ENCODE peak calls at places on chromosomes 13 and 19, in ten cellular contexts. A is SJCRH30, O is RWPE2, J is lower lobe of right lung, X is keratinocyte, E is IMR-90, S is prostate gland, C is GM23248, T is adrenal gland, P is Panc1. M is an unnamed sample. For H3K36me3, the result is how much of the 10 kb centered on the place peaks cover.

GRCh38 chr19:1066748-1067340 is at the start of gene ARHGAP45:
- DNase-seq in P (no peak), T (no peak), S (no peak), C (peak), O (no peak), J (peak), E (no peak), A (no peak), X (no peak), M (peak)

GRCh38 chr19:40806385-40807146 is 7.6 kb downstream of the EGLN2 start:
- DNase-seq in T (peak), P (no peak), A (peak), J (peak), C (peak), X (peak), O (peak), S (peak), E (peak), M (peak)

GRCh38 chr19:40763963-40764362 is 11.4 kb upstream of the MIA start:
- DNase-seq in S (no peak), O (no peak), P (no peak), A (no peak), C (no peak), T (no peak), X (no peak), E (no peak), J (no peak), M (no peak)

GRCh38 chr19:54201980-54202379 is 1.3 kb downstream of the RPS9 start:
- DNase-seq in C (no peak), J (no peak), A (no peak), O (no peak), E (no peak), P (no peak), S (no peak), T (no peak), X (no peak), M (no peak)

GRCh38 chr13:104837756-104838155 is 1697.7 kb downstream of the EFNB2 start:
- DNase-seq in O (no peak), J (no peak), P (no peak), E (no peak), T (peak), A (no peak), X (no peak), C (no peak), S (no peak), M (no peak)

GRCh38 chr13:110265341-110265681 is 41.6 kb downstream of the COL4A1 start:
- DNase-seq in C (no peak), X (no peak), J (no peak), A (peak), S (no peak), P (no peak), O (no peak), E (no peak), T (no peak), M (no peak)

GRCh38 chr13:59269476-59269875 is 894.3 kb downstream of the DIAPH3 start:
- DNase-seq in E (peak), S (no peak), O (no peak), X (no peak), J (no peak), T (no peak), C (peak), P (no peak), A (peak), M (no peak)

GRCh38 chr13:51453959-51454703 is 1.3 kb upstream of the INTS6 start:
- DNase-seq in S (peak), T (peak), O (no peak), J (no peak), A (peak), X (no peak), C (peak), P (no peak), E (peak), M (peak)

GRCh38 chr13:73751290-73751689 is 382.9 kb downstream of the KLF12 start:
- DNase-seq in P (no peak), O (no peak), C (no peak), S (no peak), T (no peak), A (no peak), E (no peak), J (no peak), X (no peak), M (no peak)

GRCh38 chr13:25192052-25192451 is 20.0 kb upstream of the AMER2 start:
- DNase-seq in T (no peak), J (no peak), P (no peak), E (no peak), A (no peak), O (no peak), C (no peak), S (no peak), X (no peak), M (no peak)
- H3K27ac ChIP-seq in T (no peak), J (no peak), P (no peak), E (no peak), A (no peak), O (no peak), C (no peak), S (no peak), X (no peak), M (peak)

DNA sequence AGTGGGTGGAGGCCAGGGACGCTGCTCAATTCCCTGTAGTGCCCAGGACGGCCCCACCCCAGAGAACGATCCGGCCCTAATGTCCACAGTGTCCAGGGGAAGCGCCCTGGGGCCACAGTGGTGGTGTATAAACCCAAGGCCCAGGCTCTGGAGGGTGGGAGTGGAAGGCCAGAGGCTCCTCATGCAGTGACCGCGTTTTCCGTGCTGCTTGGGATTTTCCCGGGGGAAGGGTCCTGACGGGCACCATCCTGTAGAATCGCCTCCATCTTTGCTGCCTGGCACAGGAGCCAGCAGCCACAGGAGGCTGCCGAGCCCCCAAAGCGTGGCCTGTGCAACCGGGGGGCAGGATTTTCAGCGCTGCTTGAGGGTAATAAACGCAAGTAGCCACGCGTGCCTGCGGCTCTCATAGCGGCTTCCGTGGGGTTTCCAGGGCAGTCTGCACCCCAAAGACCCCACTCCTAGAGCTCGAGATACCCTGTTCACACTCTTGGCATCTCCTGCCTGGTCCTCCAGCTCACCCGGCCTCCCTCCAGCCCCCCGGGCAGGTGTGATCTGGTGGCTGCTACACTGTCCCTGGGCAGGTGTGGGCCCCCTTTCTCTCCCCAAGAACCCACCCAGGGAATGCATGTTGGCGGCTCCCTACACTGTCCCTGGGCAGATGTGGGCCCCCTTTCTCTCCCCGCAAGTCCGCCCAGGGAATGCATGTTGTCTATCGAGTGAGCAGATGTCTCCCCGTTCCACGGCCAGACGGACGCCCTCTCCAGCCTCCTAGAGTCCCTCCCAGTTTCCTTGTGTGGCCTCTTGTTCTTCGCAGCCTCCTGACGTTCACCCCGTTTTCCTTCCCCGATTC is 2.2 kb downstream of the NCLN start:
- DNase-seq in O (no peak), J (no peak), A (no peak), T (no peak), S (no peak), C (no peak), X (no peak), E (no peak), P (no peak), M (no peak)
- H3K4me3 ChIP-seq in O (no peak), J (peak), A (no peak), T (no peak), S (no peak), C (peak), X (no peak), E (no peak), P (no peak), M (no peak)

GRCh38 chr19:3151563-3152430 is 16.0 kb downstream of the GNA15 start:
- DNase-seq in T (no peak), J (no peak), X (no peak), O (no peak), E (no peak), P (no peak), C (peak), A (no peak), S (no peak), M (no peak)

GRCh38 chr19:3152431-3152780 is 16.6 kb downstream of the GNA15 start:
- DNase-seq in J (no peak), O (no peak), P (no peak), E (no peak), A (no peak), S (no peak), C (no peak), X (no peak), T (no peak), M (no peak)

GRCh38 chr19:3149526-3150505 is 14.0 kb downstream of the GNA15 start:
- DNase-seq in A (no peak), J (no peak), P (no peak), S (no peak), X (no peak), T (no peak), O (no peak), E (no peak), C (no peak), M (no peak)

GRCh38 chr19:3149089-3149488 is 13.3 kb downstream of the GNA15 start:
- DNase-seq in S (no peak), O (no peak), E (no peak), X (no peak), T (no peak), J (no peak), P (no peak), A (no peak), C (no peak), M (no peak)

GRCh38 chr19:3150739-3151329 is 15.0 kb downstream of the GNA15 start:
- DNase-seq in O (no peak), A (peak), E (no peak), C (no peak), S (no peak), X (no peak), J (no peak), T (no peak), P (no peak), M (no peak)
- H3K36me3 ChIP-seq in O (half or more), A (under half), E (under half), C (under half), S (under half), X (under half), J (under half), T (under half), P (under half), M (under half)

GRCh38 chr19:38063921-38064320 is 156.9 kb downstream of the SIPA1L3 start:
- DNase-seq in O (no peak), T (no peak), C (no peak), E (no peak), X (no peak), J (no peak), A (no peak), S (no peak), P (no peak), M (no peak)
- H3K27ac ChIP-seq in O (no peak), T (no peak), C (no peak), E (no peak), X (no peak), J (no peak), A (peak), S (peak), P (peak), M (peak)

GRCh38 chr13:72004975-72005374 is 138.0 kb upstream of the DACH1 start:
- DNase-seq in T (no peak), A (no peak), C (no peak), O (no peak), J (no peak), P (no peak), X (no peak), S (no peak), E (no peak), M (no peak)

GRCh38 chr13:72004236-72004635 is 137.2 kb upstream of the DACH1 start:
- DNase-seq in T (no peak), E (no peak), J (no peak), O (no peak), S (no peak), C (no peak), A (peak), P (no peak), X (no peak), M (no peak)
- H3K4me3 ChIP-seq in T (no peak), E (no peak), J (no peak), O (no peak), S (no peak), C (no peak), A (no peak), P (no peak), X (no peak), M (no peak)

DNA sequence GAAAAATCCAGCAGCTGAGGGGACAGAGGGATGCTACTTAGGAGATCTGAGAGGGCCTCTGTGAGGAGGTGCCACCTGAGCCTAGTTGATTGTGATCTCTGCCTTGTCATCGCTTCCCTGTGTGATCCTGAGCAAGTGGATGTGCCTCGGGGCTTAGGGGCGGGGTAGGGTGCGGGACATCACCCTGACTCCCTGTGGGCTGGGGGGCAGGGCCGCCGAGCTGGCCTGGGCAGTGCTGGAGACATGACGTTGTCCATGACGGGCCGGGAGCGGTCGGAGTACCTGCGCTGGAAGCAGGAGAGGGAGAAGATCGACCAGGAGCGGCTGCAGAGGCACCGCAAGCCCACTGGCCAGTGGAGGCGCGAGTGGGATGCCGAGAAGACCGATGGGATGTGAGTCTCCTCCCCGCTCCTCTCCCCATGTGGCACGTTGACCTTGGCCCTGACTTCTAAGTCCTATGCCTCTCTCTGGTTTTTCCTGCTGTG is 8.2 kb upstream of the INAFM1 start:
- DNase-seq in T (peak), A (no peak), S (no peak), E (no peak), C (no peak), O (no peak), P (no peak), J (no peak), X (no peak), M (no peak)
- H3K36me3 ChIP-seq in T (under half), A (under half), S (under half), E (under half), C (under half), O (under half), P (under half), J (half or more), X (under half), M (half or more)

DNA sequence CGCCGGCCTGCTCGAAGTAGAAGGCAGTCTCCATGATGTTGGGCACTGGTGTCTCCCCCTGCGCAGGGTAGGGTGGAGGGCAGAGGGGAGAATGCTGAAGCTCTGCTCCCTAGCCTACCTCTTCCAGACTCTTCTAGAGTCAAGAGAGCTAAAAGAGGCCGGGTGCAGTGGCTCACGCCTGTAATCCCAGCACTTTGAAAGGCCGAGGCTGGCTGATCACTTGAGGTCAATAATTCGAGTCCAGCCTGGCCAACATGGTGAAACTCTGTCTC is 10.2 kb downstream of the RSPH6A start:
- DNase-seq in J (no peak), S (no peak), X (no peak), E (no peak), A (no peak), P (no peak), O (no peak), C (no peak), T (no peak), M (no peak)
- H3K27ac ChIP-seq in J (no peak), S (no peak), X (no peak), E (no peak), A (no peak), P (no peak), O (no peak), C (no peak), T (no peak), M (no peak)

GRCh38 chr19:18529782-18530181 is 7.9 kb upstream of the ELL start:
- DNase-seq in E (no peak), C (peak), S (no peak), A (no peak), J (no peak), P (no peak), O (no peak), T (no peak), X (no peak), M (peak)

GRCh38 chr19:18536475-18536874 is 6.9 kb downstream of the FKBP8 start:
- DNase-seq in T (no peak), P (no peak), X (no peak), S (no peak), O (no peak), J (no peak), A (no peak), C (no peak), E (no peak), M (no peak)

GRCh38 chr19:18532208-18532890 is 10.5 kb upstream of the ELL start:
- DNase-seq in E (no peak), T (no peak), O (no peak), A (no peak), C (no peak), J (no peak), S (no peak), P (no peak), X (no peak), M (no peak)

GRCh38 chr19:18531485-18531884 is 9.6 kb upstream of the ELL start:
- DNase-seq in X (no peak), S (no peak), T (no peak), E (no peak), C (no peak), O (no peak), A (no peak), J (no peak), P (no peak), M (no peak)

GRCh38 chr19:18533058-18533457 is 10.3 kb downstream of the FKBP8 start:
- DNase-seq in P (no peak), C (no peak), X (no peak), O (peak), J (no peak), E (no peak), A (no peak), T (no peak), S (no peak), M (no peak)
- H3K4me3 ChIP-seq in P (no peak), C (no peak), X (no peak), O (no peak), J (no peak), E (no peak), A (no peak), T (no peak), S (no peak), M (no peak)

DNA sequence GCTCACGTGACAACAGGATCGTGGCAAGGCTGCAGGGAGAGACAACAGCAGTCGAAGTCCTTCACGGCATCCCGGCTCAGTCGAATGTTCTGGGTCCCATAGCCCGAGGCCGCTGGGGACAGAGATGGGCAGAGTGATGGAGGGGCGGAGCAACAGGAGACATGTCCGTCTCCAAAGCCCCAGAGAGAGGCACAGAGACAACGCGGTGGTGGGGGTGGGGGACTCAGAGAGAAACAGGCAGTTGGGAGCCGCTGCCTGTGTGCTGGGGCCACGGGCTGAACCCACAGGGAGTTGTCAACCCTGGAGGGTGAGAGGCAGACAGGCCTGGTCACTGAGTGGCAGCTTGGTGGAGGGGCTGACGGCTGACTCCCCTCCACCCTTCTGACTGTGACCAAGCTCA is 20.4 kb downstream of the NOSIP start:
- DNase-seq in O (no peak), T (no peak), S (no peak), C (no peak), A (peak), J (no peak), E (no peak), X (no peak), P (no peak), M (no peak)
- H3K36me3 ChIP-seq in O (under half), T (under half), S (under half), C (under half), A (under half), J (half or more), E (half or more), X (under half), P (under half), M (under half)